ENCODE peak calls at places on chromosomes 11 and 22, in six cellular contexts. R is stimulated activated CD4-positive, alpha-beta T cell treated with anti-CD3 and anti-CD28 coated beads, Interleukin-15, amount 100 ng/mL, for 24 hours; W is D341Med; Y is NCI-H1694; J is BJ; N is HuH-7.5. L is an unnamed sample.

GRCh38 chr11:125214466-125215204 is 50.1 kb downstream of the PKNOX2 start:
- DNase-seq in Y (no peak), R (no peak), J (no peak), N (no peak), W (no peak), L (no peak)

GRCh38 chr22:20121856-20122415 is 4.9 kb upstream of the TRMT2A start:
- DNase-seq in J (no peak), Y (no peak), N (no peak), R (no peak), W (no peak), L (no peak)

GRCh38 chr11:80815752-80816453 is 1375.1 kb upstream of the TENM4 start:
- DNase-seq in J (no peak), W (no peak), R (no peak), Y (no peak), N (no peak), L (no peak)

GRCh38 chr11:15071556-15072255 is 1.7 kb upstream of the CALCB start:
- DNase-seq in J (no peak), W (no peak), N (no peak), Y (no peak), R (no peak), L (no peak)

GRCh38 chr11:101345891-101346290 is 216.3 kb upstream of the PGR start:
- DNase-seq in N (no peak), J (no peak), Y (no peak), W (no peak), R (no peak), L (no peak)

GRCh38 chr11:5600374-5600851 is 4.0 kb downstream of the TRIM6 start:
- DNase-seq in J (no peak), N (peak; percentile 32), R (peak; percentile 69), W (peak; percentile 40), Y (no peak), L (peak; percentile 52)

GRCh38 chr11:63667993-63668392 is 3.2 kb downstream of the ATL3 start:
- DNase-seq in W (no peak), R (peak; percentile 11), J (peak; percentile 89), N (no peak), Y (no peak), L (no peak)

GRCh38 chr22:26169312-26170111 is at the start of gene SEZ6L:
- DNase-seq in R (peak; percentile 10), N (no peak), J (no peak), Y (no peak), W (peak; percentile 79), L (no peak)

GRCh38 chr11:78080818-78081495 is 1.3 kb upstream of the NDUFC2 start:
- DNase-seq in J (peak; percentile 59), W (no peak), Y (no peak), R (no peak), N (no peak), L (no peak)

GRCh38 chr22:17920992-17921650 is 103.2 kb downstream of the MICAL3 start:
- DNase-seq in Y (no peak), N (no peak), R (no peak), J (no peak), W (no peak), L (no peak)

GRCh38 chr11:26344647-26345046 is 12.7 kb downstream of the ANO3 start:
- DNase-seq in R (no peak), Y (no peak), J (no peak), W (no peak), N (no peak), L (no peak)

GRCh38 chr11:95698939-95699562 is 90.5 kb downstream of the FAM76B start:
- DNase-seq in W (no peak), N (no peak), J (no peak), R (no peak), Y (no peak), L (no peak)

GRCh38 chr11:130234315-130234714 is 74.7 kb downstream of the ST14 start:
- DNase-seq in J (no peak), W (no peak), Y (no peak), N (no peak), R (no peak), L (no peak)

GRCh38 chr11:65506770-65507485 is 8.1 kb downstream of the MALAT1 start:
- DNase-seq in N (no peak), W (no peak), R (peak; percentile 55), J (no peak), Y (no peak), L (peak; percentile 65)

GRCh38 chr22:50199251-50199721 is 1.5 kb upstream of the SELENOO start:
- DNase-seq in Y (no peak), N (no peak), R (no peak), W (no peak), J (no peak), L (no peak)

GRCh38 chr11:27718346-27718852 is 18.1 kb upstream of the BDNF start:
- DNase-seq in J (peak; percentile 75), Y (peak; percentile 22), N (peak; percentile 42), R (no peak), W (peak; percentile 84), L (no peak)

GRCh38 chr22:28911777-28912669 is 28.7 kb downstream of the ZNRF3 start:
- DNase-seq in J (peak; percentile 28), W (no peak), N (peak; percentile 46), R (no peak), Y (no peak), L (no peak)

GRCh38 chr11:69848196-69848595 is 29.0 kb upstream of the FGF3 start:
- DNase-seq in R (no peak), J (no peak), N (no peak), W (no peak), Y (no peak), L (no peak)

GRCh38 chr11:91248199-91248807 is 976.3 kb upstream of the FAT3 start:
- DNase-seq in W (no peak), R (peak; percentile 20), J (no peak), N (peak; percentile 4), Y (peak; percentile 0), L (no peak)

GRCh38 chr11:75158241-75158640 is 7.3 kb downstream of the SLCO2B1 start:
- DNase-seq in R (no peak), J (no peak), Y (no peak), W (no peak), N (no peak), L (no peak)

GRCh38 chr22:47282851-47283250 is 520.4 kb downstream of the TBC1D22A start:
- DNase-seq in R (no peak), J (no peak), W (no peak), N (no peak), Y (no peak), L (no peak)

GRCh38 chr11:35412285-35412684 is 7.1 kb downstream of the SLC1A2 start:
- DNase-seq in W (peak; percentile 60), R (no peak), N (no peak), J (no peak), Y (peak; percentile 39), L (no peak)

GRCh38 chr11:76148207-76148606 is 58.1 kb downstream of the WNT11 start:
- DNase-seq in J (no peak), Y (no peak), N (no peak), R (no peak), W (no peak), L (no peak)

GRCh38 chr11:11588890-11589289 is 32.9 kb downstream of the GALNT18 start:
- DNase-seq in R (no peak), W (no peak), Y (no peak), J (no peak), N (no peak), L (no peak)

GRCh38 chr22:50252081-50253045 is 1.3 kb upstream of the HDAC10 start:
- DNase-seq in N (peak; percentile 84), R (peak; percentile 78), J (no peak), W (peak; percentile 84), Y (peak; percentile 76), L (peak; percentile 70)

GRCh38 chr22:30906411-30906810 is 62.2 kb downstream of the MORC2 start:
- DNase-seq in W (peak; percentile 15), N (no peak), Y (no peak), J (no peak), R (no peak), L (no peak)

GRCh38 chr11:27409742-27410141 is 46.7 kb upstream of the CCDC34 start:
- DNase-seq in J (no peak), W (no peak), R (no peak), Y (no peak), N (no peak), L (no peak)

GRCh38 chr11:107446822-107447431 is 10.7 kb downstream of the CWF19L2 start:
- DNase-seq in J (no peak), Y (no peak), W (no peak), N (no peak), R (no peak), L (no peak)

GRCh38 chr22:26713823-26714449 is 56.5 kb downstream of the MIAT start:
- DNase-seq in N (no peak), R (no peak), W (no peak), Y (no peak), J (no peak), L (no peak)

GRCh38 chr11:113393501-113393985 is 6.0 kb downstream of the ANKK1 start:
- DNase-seq in J (no peak), N (no peak), R (no peak), W (no peak), Y (no peak), L (no peak)

GRCh38 chr11:33910261-33910959 is 18.5 kb upstream of the LMO2 start:
- DNase-seq in J (no peak), W (no peak), R (no peak), Y (no peak), N (no peak), L (no peak)

GRCh38 chr11:33411751-33412150 is 154.6 kb downstream of the HIPK3 start:
- DNase-seq in W (no peak), N (no peak), Y (no peak), R (no peak), J (no peak), L (no peak)

L was measured in naive thymus-derived CD4-positive, alpha-beta T cell.